ENCODE peak calls at places on chromosomes 7 and 10, in nine cellular contexts. One of them, this sample, is unnamed.

GRCh38 chr7:1883834-1884582 is 213.9 kb downstream of the ELFN1 start:
- DNase-seq in endothelial cell of umbilical vein: no peak
- DNase-seq in fibroblast of lung: no peak
- DNase-seq in HepG2: no peak
- DNase-seq in mammary epithelial cell: no peak
- DNase-seq in neural progenitor cell: peak; percentile 45
- DNase-seq in astrocyte: no peak
- DNase-seq in GM12878: no peak
- DNase-seq in MM.1S: no peak
- DNase-seq in this sample: no peak

GRCh38 chr10:71347587-71348395 is 28.7 kb downstream of the SLC29A3 start:
- DNase-seq in GM12878: no peak
- DNase-seq in astrocyte: no peak
- DNase-seq in neural progenitor cell: no peak
- DNase-seq in MM.1S: no peak
- DNase-seq in HepG2: peak; percentile 89
- DNase-seq in mammary epithelial cell: no peak
- DNase-seq in endothelial cell of umbilical vein: no peak
- DNase-seq in fibroblast of lung: no peak
- DNase-seq in this sample: peak; percentile 12

GRCh38 chr7:51351661-51352060 is 35.1 kb upstream of the COBL start:
- DNase-seq in neural progenitor cell: no peak
- DNase-seq in HepG2: no peak
- DNase-seq in fibroblast of lung: peak; percentile 7
- DNase-seq in astrocyte: no peak
- DNase-seq in endothelial cell of umbilical vein: no peak
- DNase-seq in MM.1S: no peak
- DNase-seq in mammary epithelial cell: no peak
- DNase-seq in GM12878: no peak
- DNase-seq in this sample: no peak

GRCh38 chr7:55140221-55140980 is 121.6 kb downstream of the EGFR start:
- DNase-seq in fibroblast of lung: peak; percentile 33
- DNase-seq in mammary epithelial cell: peak; percentile 88
- DNase-seq in endothelial cell of umbilical vein: peak; percentile 31
- DNase-seq in HepG2: no peak
- DNase-seq in GM12878: peak; percentile 63
- DNase-seq in astrocyte: no peak
- DNase-seq in neural progenitor cell: no peak
- DNase-seq in MM.1S: no peak
- DNase-seq in this sample: no peak

GRCh38 chr10:132571565-132572544 is 34.3 kb downstream of the INPP5A start:
- DNase-seq in fibroblast of lung: peak; percentile 90
- DNase-seq in HepG2: peak; percentile 75
- DNase-seq in neural progenitor cell: peak; percentile 49
- DNase-seq in mammary epithelial cell: peak; percentile 94
- DNase-seq in GM12878: peak; percentile 95
- DNase-seq in MM.1S: peak; percentile 87
- DNase-seq in astrocyte: peak; percentile 85
- DNase-seq in endothelial cell of umbilical vein: peak; percentile 75
- DNase-seq in this sample: peak; percentile 94

GRCh38 chr7:134514663-134515062 is 12.7 kb upstream of the AKR1B10 start:
- DNase-seq in endothelial cell of umbilical vein: peak; percentile 85
- DNase-seq in astrocyte: peak; percentile 47
- DNase-seq in mammary epithelial cell: peak; percentile 75
- DNase-seq in HepG2: peak; percentile 66
- DNase-seq in neural progenitor cell: peak; percentile 81
- DNase-seq in fibroblast of lung: peak; percentile 65
- DNase-seq in MM.1S: peak; percentile 84
- DNase-seq in GM12878: peak; percentile 13
- DNase-seq in this sample: peak; percentile 93

GRCh38 chr10:6647811-6648526 is 67.9 kb upstream of the PRKCQ start:
- DNase-seq in astrocyte: peak; percentile 3
- DNase-seq in mammary epithelial cell: peak; percentile 43
- DNase-seq in neural progenitor cell: peak; percentile 82
- DNase-seq in MM.1S: peak; percentile 60
- DNase-seq in GM12878: no peak
- DNase-seq in fibroblast of lung: peak; percentile 14
- DNase-seq in endothelial cell of umbilical vein: peak; percentile 15
- DNase-seq in HepG2: peak; percentile 36
- DNase-seq in this sample: peak; percentile 29

GRCh38 chr10:58239561-58240169 is 28.0 kb downstream of the IPMK start:
- DNase-seq in fibroblast of lung: peak; percentile 20
- DNase-seq in endothelial cell of umbilical vein: peak; percentile 84
- DNase-seq in HepG2: no peak
- DNase-seq in GM12878: no peak
- DNase-seq in MM.1S: no peak
- DNase-seq in astrocyte: no peak
- DNase-seq in neural progenitor cell: no peak
- DNase-seq in mammary epithelial cell: peak; percentile 44
- DNase-seq in this sample: peak; percentile 46

GRCh38 chr10:78852856-78853255 is 215.9 kb upstream of the ZMIZ1 start:
- DNase-seq in astrocyte: no peak
- DNase-seq in HepG2: no peak
- DNase-seq in endothelial cell of umbilical vein: peak; percentile 11
- DNase-seq in mammary epithelial cell: no peak
- DNase-seq in MM.1S: no peak
- DNase-seq in neural progenitor cell: peak; percentile 73
- DNase-seq in fibroblast of lung: no peak
- DNase-seq in GM12878: no peak
- DNase-seq in this sample: peak; percentile 75

GRCh38 chr10:32954080-32954479 is 4.0 kb downstream of the ITGB1 start:
- DNase-seq in neural progenitor cell: no peak
- DNase-seq in MM.1S: no peak
- DNase-seq in GM12878: no peak
- DNase-seq in fibroblast of lung: no peak
- DNase-seq in astrocyte: no peak
- DNase-seq in mammary epithelial cell: no peak
- DNase-seq in endothelial cell of umbilical vein: no peak
- DNase-seq in HepG2: no peak
- DNase-seq in this sample: no peak

GRCh38 chr10:32953277-32953927 is 4.6 kb downstream of the ITGB1 start:
- DNase-seq in endothelial cell of umbilical vein: no peak
- DNase-seq in GM12878: no peak
- DNase-seq in neural progenitor cell: no peak
- DNase-seq in MM.1S: no peak
- DNase-seq in fibroblast of lung: no peak
- DNase-seq in mammary epithelial cell: peak; percentile 28
- DNase-seq in HepG2: no peak
- DNase-seq in astrocyte: no peak
- DNase-seq in this sample: no peak

GRCh38 chr10:32952094-32952493 is 5.9 kb downstream of the ITGB1 start:
- DNase-seq in HepG2: no peak
- DNase-seq in fibroblast of lung: no peak
- DNase-seq in neural progenitor cell: no peak
- DNase-seq in astrocyte: no peak
- DNase-seq in GM12878: no peak
- DNase-seq in mammary epithelial cell: no peak
- DNase-seq in endothelial cell of umbilical vein: no peak
- DNase-seq in MM.1S: no peak
- DNase-seq in this sample: no peak

GRCh38 chr10:32951111-32951510 is 6.9 kb downstream of the ITGB1 start:
- DNase-seq in GM12878: no peak
- DNase-seq in endothelial cell of umbilical vein: no peak
- DNase-seq in neural progenitor cell: no peak
- DNase-seq in mammary epithelial cell: no peak
- DNase-seq in HepG2: no peak
- DNase-seq in astrocyte: no peak
- DNase-seq in fibroblast of lung: no peak
- DNase-seq in MM.1S: no peak
- DNase-seq in this sample: no peak

DNA sequence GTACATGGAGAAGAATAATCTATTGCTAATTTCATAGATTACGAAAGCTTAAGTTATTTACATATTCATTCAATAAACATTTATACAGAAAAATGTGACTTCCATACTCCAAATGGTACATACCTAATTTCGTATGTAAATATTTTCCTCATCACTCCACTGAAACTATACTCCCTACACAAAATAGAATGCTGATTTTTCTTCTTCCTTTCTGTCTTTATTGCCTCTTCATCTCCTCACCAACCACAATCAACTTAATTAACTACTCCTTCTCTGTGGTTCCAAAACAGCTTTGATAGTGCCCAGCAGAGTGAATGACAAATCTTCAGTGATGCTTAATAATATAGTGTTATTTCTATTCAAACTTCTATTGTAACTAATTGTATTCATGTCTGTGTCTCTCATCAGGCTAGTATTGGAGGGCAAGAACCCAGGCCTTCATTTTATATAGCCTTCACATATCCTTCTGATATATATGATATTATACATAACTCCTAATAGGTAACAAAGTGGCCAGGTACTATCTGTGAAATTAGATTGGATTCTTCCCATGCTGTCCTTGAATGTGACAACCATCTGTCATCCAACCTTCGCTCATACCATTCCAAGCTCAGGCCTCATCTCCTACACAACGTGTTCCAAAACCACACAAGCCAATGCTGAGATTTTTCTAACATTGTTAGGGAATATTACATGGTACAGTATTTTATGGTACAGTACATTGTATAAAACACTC is 5.3 kb downstream of the ITGB1 start:
- DNase-seq in astrocyte: no peak
- DNase-seq in neural progenitor cell: no peak
- DNase-seq in mammary epithelial cell: no peak
- DNase-seq in GM12878: no peak
- DNase-seq in endothelial cell of umbilical vein: no peak
- DNase-seq in fibroblast of lung: no peak
- DNase-seq in HepG2: no peak
- DNase-seq in MM.1S: no peak
- DNase-seq in this sample: no peak
- H3K4me2 ChIP-seq in astrocyte: peak overlapping the region; percentile 97
- H3K4me2 ChIP-seq in neural progenitor cell: no peak overlapping the region
- H3K4me2 ChIP-seq in mammary epithelial cell: peak overlapping the region; percentile 94
- H3K4me2 ChIP-seq in GM12878: no peak overlapping the region
- H3K4me2 ChIP-seq in endothelial cell of umbilical vein: peak overlapping the region; percentile 99
- H3K4me2 ChIP-seq in fibroblast of lung: peak overlapping the region; percentile 83
- H3K4me2 ChIP-seq in HepG2: peak overlapping the region; percentile 70
- H3K4me2 ChIP-seq in MM.1S: no peak overlapping the region
- H3K4me2 ChIP-seq in this sample: peak overlapping the region; percentile 83

GRCh38 chr7:87475359-87476178 is at the start of gene ABCB4:
- DNase-seq in fibroblast of lung: peak; percentile 22
- DNase-seq in endothelial cell of umbilical vein: no peak
- DNase-seq in neural progenitor cell: peak; percentile 51
- DNase-seq in HepG2: no peak
- DNase-seq in MM.1S: no peak
- DNase-seq in GM12878: no peak
- DNase-seq in mammary epithelial cell: no peak
- DNase-seq in astrocyte: no peak
- DNase-seq in this sample: no peak
- TF ChIP-seq EZH2 in fibroblast of lung: peak; percentile 62
- TF ChIP-seq EZH2 in endothelial cell of umbilical vein: no peak
- TF ChIP-seq EZH2 in neural progenitor cell: peak; percentile 64
- TF ChIP-seq EZH2 in HepG2: no peak
- TF ChIP-seq EZH2 in MM.1S: no peak
- TF ChIP-seq EZH2 in GM12878: no peak
- TF ChIP-seq EZH2 in mammary epithelial cell: no peak
- TF ChIP-seq EZH2 in astrocyte: no peak
- TF ChIP-seq EZH2 in this sample: no peak

DNA sequence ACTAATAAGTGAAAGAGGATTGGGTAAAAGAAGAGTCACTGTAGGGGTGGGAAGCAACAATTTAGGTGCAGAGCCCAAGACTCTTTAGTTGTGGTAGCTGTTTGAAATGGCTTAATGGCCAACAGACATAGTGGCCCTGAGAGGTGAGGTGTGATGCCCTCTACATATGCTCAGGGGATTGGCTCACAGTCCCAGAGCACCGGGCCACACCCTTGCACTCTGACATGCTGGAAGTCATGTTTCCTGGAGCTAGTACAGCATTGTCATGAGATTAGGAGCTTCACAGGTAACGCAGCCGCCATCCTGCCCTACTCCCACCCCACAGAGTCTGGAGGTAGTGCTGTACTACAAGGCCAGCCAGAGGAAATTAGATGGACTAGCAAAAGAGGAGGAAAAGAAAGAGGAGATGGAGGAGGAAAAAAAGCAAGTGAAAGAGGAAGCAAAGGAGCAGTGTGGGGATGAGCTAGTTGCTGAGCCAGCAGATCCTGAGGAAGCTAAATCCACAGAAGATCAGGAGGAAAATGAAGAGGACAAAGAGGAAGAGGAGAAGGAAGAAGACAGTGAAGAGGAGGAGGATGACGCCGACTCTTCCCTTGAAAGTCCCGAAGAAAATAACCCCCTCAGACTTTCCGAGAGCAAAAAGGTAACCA is 14.8 kb upstream of the FLNC start:
- DNase-seq in fibroblast of lung: no peak
- DNase-seq in astrocyte: no peak
- DNase-seq in GM12878: no peak
- DNase-seq in MM.1S: no peak
- DNase-seq in HepG2: no peak
- DNase-seq in neural progenitor cell: no peak
- DNase-seq in mammary epithelial cell: no peak
- DNase-seq in endothelial cell of umbilical vein: no peak
- DNase-seq in this sample: no peak
- H3K9ac ChIP-seq in fibroblast of lung: no peak overlapping the region
- H3K9ac ChIP-seq in astrocyte: no peak overlapping the region
- H3K9ac ChIP-seq in GM12878: no peak overlapping the region
- H3K9ac ChIP-seq in MM.1S: no peak overlapping the region
- H3K9ac ChIP-seq in HepG2: no peak overlapping the region
- H3K9ac ChIP-seq in neural progenitor cell: no peak overlapping the region
- H3K9ac ChIP-seq in mammary epithelial cell: no peak overlapping the region
- H3K9ac ChIP-seq in endothelial cell of umbilical vein: no peak overlapping the region
- H3K9ac ChIP-seq in this sample: no peak overlapping the region

GRCh38 chr10:83820033-83820432 is 319.3 kb upstream of the GHITM start:
- DNase-seq in HepG2: no peak
- DNase-seq in fibroblast of lung: no peak
- DNase-seq in MM.1S: no peak
- DNase-seq in GM12878: no peak
- DNase-seq in mammary epithelial cell: no peak
- DNase-seq in endothelial cell of umbilical vein: peak; percentile 62
- DNase-seq in neural progenitor cell: no peak
- DNase-seq in astrocyte: no peak
- DNase-seq in this sample: no peak

GRCh38 chr10:83819609-83820008 is 319.7 kb upstream of the GHITM start:
- DNase-seq in HepG2: no peak
- DNase-seq in MM.1S: no peak
- DNase-seq in mammary epithelial cell: no peak
- DNase-seq in fibroblast of lung: no peak
- DNase-seq in endothelial cell of umbilical vein: no peak
- DNase-seq in astrocyte: no peak
- DNase-seq in neural progenitor cell: no peak
- DNase-seq in GM12878: no peak
- DNase-seq in this sample: no peak

GRCh38 chr10:83816942-83817341 is 322.4 kb upstream of the GHITM start:
- DNase-seq in mammary epithelial cell: no peak
- DNase-seq in neural progenitor cell: no peak
- DNase-seq in MM.1S: peak; percentile 57
- DNase-seq in fibroblast of lung: no peak
- DNase-seq in endothelial cell of umbilical vein: no peak
- DNase-seq in astrocyte: no peak
- DNase-seq in GM12878: peak; percentile 51
- DNase-seq in HepG2: no peak
- DNase-seq in this sample: no peak

GRCh38 chr10:83817797-83818196 is 321.5 kb upstream of the GHITM start:
- DNase-seq in MM.1S: no peak
- DNase-seq in fibroblast of lung: no peak
- DNase-seq in GM12878: no peak
- DNase-seq in neural progenitor cell: no peak
- DNase-seq in endothelial cell of umbilical vein: no peak
- DNase-seq in astrocyte: no peak
- DNase-seq in HepG2: no peak
- DNase-seq in mammary epithelial cell: no peak
- DNase-seq in this sample: no peak
- H3K4me2 ChIP-seq in MM.1S: no peak overlapping the region
- H3K4me2 ChIP-seq in fibroblast of lung: no peak overlapping the region
- H3K4me2 ChIP-seq in GM12878: no peak overlapping the region
- H3K4me2 ChIP-seq in neural progenitor cell: no peak overlapping the region
- H3K4me2 ChIP-seq in endothelial cell of umbilical vein: no peak overlapping the region
- H3K4me2 ChIP-seq in astrocyte: no peak overlapping the region
- H3K4me2 ChIP-seq in HepG2: no peak overlapping the region
- H3K4me2 ChIP-seq in mammary epithelial cell: no peak overlapping the region
- H3K4me2 ChIP-seq in this sample: no peak overlapping the region